ENCODE peak calls at places on chromosome 4, in ten cellular contexts. A is activated T-cell treated with anti-CD3 and anti-CD28 coated beads, Interleukin-2, amount 50 U/mL, for 72 hours; I is IMR-90; T is H4; S is suprapubic skin; E is dermis blood vessel endothelial cell; P is activated naive CD8-positive, alpha-beta T cell treated with anti-CD3 and anti-CD28 coated beads, Interleukin-2, amount 50 U/mL, for 24 hours; M is T-helper 9 cell; N is NCI-H1417; Q is GM12865. O is an unnamed sample.

GRCh38 chr4:77349796-77350195 is 192.8 kb downstream of the CCNG2 start:
- DNase-seq in A (no peak), I (no peak), T (no peak), S (no peak), E (no peak), P (no peak), M (no peak), N (peak), Q (no peak), O (no peak)

GRCh38 chr4:139528377-139529005 is 27.5 kb downstream of the SETD7 start:
- DNase-seq in A (no peak), I (peak), T (peak), S (peak), E (no peak), P (no peak), M (no peak), N (no peak), Q (peak), O (no peak)

GRCh38 chr4:132860976-132861375 is 288.1 kb upstream of the PCDH10 start:
- DNase-seq in A (no peak), I (no peak), T (no peak), S (no peak), E (no peak), P (no peak), M (no peak), N (no peak), Q (no peak), O (no peak)

GRCh38 chr4:38034986-38035882 is 75.0 kb downstream of the PTTG2 start:
- DNase-seq in A (peak), I (peak), T (peak), S (no peak), E (peak), P (peak), M (peak), N (peak), Q (peak), O (no peak)

GRCh38 chr4:17510582-17510981 is 1.3 kb downstream of the QDPR start:
- DNase-seq in A (no peak), I (no peak), T (no peak), S (no peak), E (no peak), P (no peak), M (no peak), N (no peak), Q (no peak), O (no peak)

GRCh38 chr4:54802336-54802735 is 144.6 kb downstream of the KIT start:
- DNase-seq in A (no peak), I (no peak), T (no peak), S (no peak), E (no peak), P (no peak), M (no peak), N (no peak), Q (no peak), O (no peak)

GRCh38 chr4:8079031-8079885 is 79.4 kb downstream of the ABLIM2 start:
- DNase-seq in A (no peak), I (no peak), T (peak), S (no peak), E (peak), P (no peak), M (no peak), N (no peak), Q (no peak), O (no peak)

GRCh38 chr4:47251363-47252135 is 212.0 kb downstream of the COMMD8 start:
- DNase-seq in A (no peak), I (no peak), T (no peak), S (no peak), E (no peak), P (no peak), M (no peak), N (peak), Q (no peak), O (no peak)

GRCh38 chr4:8910822-8911310 is 39.2 kb upstream of the HMX1 start:
- DNase-seq in A (no peak), I (no peak), T (no peak), S (peak), E (no peak), P (no peak), M (no peak), N (peak), Q (no peak), O (no peak)

GRCh38 chr4:47525154-47525819 is 40.2 kb downstream of the ATP10D start:
- DNase-seq in A (no peak), I (peak), T (peak), S (no peak), E (peak), P (no peak), M (no peak), N (no peak), Q (no peak), O (no peak)

GRCh38 chr4:650951-651883 is 22.9 kb downstream of the ATP5ME start:
- DNase-seq in A (no peak), I (no peak), T (no peak), S (no peak), E (no peak), P (no peak), M (no peak), N (peak), Q (no peak), O (peak)

GRCh38 chr4:33512397-33512796 is 2731.9 kb downstream of the ARAP2 start:
- DNase-seq in A (no peak), I (no peak), T (no peak), S (no peak), E (no peak), P (no peak), M (no peak), N (no peak), Q (peak), O (no peak)

GRCh38 chr4:180057891-180058643 is 2185.1 kb upstream of the TENM3 start:
- DNase-seq in A (peak), I (no peak), T (no peak), S (no peak), E (peak), P (peak), M (no peak), N (peak), Q (peak), O (peak)

O was measured in RWPE2.